ENCODE peak calls at places on chromosome 12, in ten cellular contexts. A is HFFc6, U is progenitor cell of endocrine pancreas, S is upper lobe of right lung, F is PC-3, Y is IMR-90, J is pancreas, R is adrenal gland, I is GM10248, Z is transverse colon. L is an unnamed sample.
A peak's percentile ranks its signal among the peaks of the same experiment; 100 is the strongest.

GRCh38 chr12:107967170-107967569 is 161.9 kb upstream of the WSCD2 start:
- DNase-seq in Z (no peak), A (no peak), J (no peak), I (no peak), U (no peak), Y (no peak), S (no peak), F (peak; percentile 5), R (no peak), L (no peak)

GRCh38 chr12:12872139-12872933 is 19.0 kb upstream of the GPRC5A start:
- DNase-seq in Z (peak; percentile 74), R (no peak), I (no peak), J (no peak), A (peak; percentile 87), S (no peak), F (peak; percentile 96), U (peak; percentile 30), Y (peak; percentile 88), L (peak; percentile 94)

GRCh38 chr12:112116232-112117060 is 7.9 kb upstream of the NAA25 start:
- DNase-seq in R (peak; percentile 72), S (peak; percentile 75), F (no peak), J (peak; percentile 68), A (peak; percentile 46), I (peak; percentile 46), Y (peak; percentile 61), U (peak; percentile 34), Z (peak; percentile 41), L (peak; percentile 65)

GRCh38 chr12:104567832-104568490 is 111.2 kb downstream of the CHST11 start:
- DNase-seq in I (no peak), S (no peak), F (no peak), Z (no peak), A (no peak), U (no peak), J (no peak), R (peak; percentile 26), Y (no peak), L (no peak)

GRCh38 chr12:53586745-53587144 is 39.4 kb downstream of the ATF7 start:
- DNase-seq in I (no peak), R (no peak), Y (peak; percentile 63), J (no peak), S (no peak), Z (no peak), F (no peak), U (no peak), A (no peak), L (no peak)

GRCh38 chr12:108670066-108670631 is 36.5 kb upstream of the SELPLG start:
- DNase-seq in I (no peak), A (no peak), J (no peak), Z (no peak), Y (no peak), S (no peak), U (no peak), R (no peak), F (no peak), L (no peak)

GRCh38 chr12:57583008-57583831 is 7.8 kb upstream of the PIP4K2C start:
- DNase-seq in Y (peak; percentile 81), J (no peak), I (peak; percentile 90), Z (peak; percentile 63), R (peak; percentile 62), F (peak; percentile 84), A (peak; percentile 75), S (no peak), U (peak; percentile 53), L (peak; percentile 83)

GRCh38 chr12:122072031-122072970 is 6.3 kb upstream of the MLXIP start:
- DNase-seq in J (no peak), F (peak; percentile 90), R (peak; percentile 79), Y (peak; percentile 95), Z (no peak), A (peak; percentile 98), S (no peak), U (no peak), I (no peak), L (no peak)

GRCh38 chr12:132429932-132430643 is 59.9 kb upstream of the FBRSL1 start:
- DNase-seq in Z (peak; percentile 86), U (no peak), I (peak; percentile 77), S (no peak), J (peak; percentile 81), R (no peak), Y (no peak), A (no peak), F (peak; percentile 67), L (peak; percentile 69)

GRCh38 chr12:33825986-33826602 is 196.2 kb upstream of the ALG10 start:
- DNase-seq in I (no peak), R (no peak), Y (no peak), Z (no peak), U (no peak), F (no peak), S (no peak), J (no peak), A (no peak), L (no peak)

GRCh38 chr12:89695100-89695499 is 13.5 kb downstream of the ATP2B1 start:
- DNase-seq in U (no peak), J (no peak), F (no peak), I (no peak), S (no peak), Z (no peak), Y (peak; percentile 77), R (no peak), A (peak; percentile 55), L (no peak)

GRCh38 chr12:88272456-88272855 is 130.3 kb downstream of the TMTC3 start:
- DNase-seq in A (no peak), I (no peak), R (no peak), Z (no peak), J (no peak), F (no peak), S (no peak), Y (no peak), U (no peak), L (no peak)

GRCh38 chr12:17810399-17810798 is 279.6 kb downstream of the RERGL start:
- DNase-seq in U (no peak), Y (no peak), Z (no peak), J (no peak), F (no peak), I (no peak), A (no peak), S (no peak), R (no peak), L (no peak)

GRCh38 chr12:17809206-17809605 is 280.8 kb downstream of the RERGL start:
- DNase-seq in J (no peak), R (no peak), A (no peak), F (no peak), S (no peak), Y (no peak), I (no peak), U (no peak), Z (no peak), L (no peak)
- TF ChIP-seq CTCF in J (no peak), R (no peak), A (peak; percentile 14), F (peak; percentile 33), S (no peak), Y (no peak), I (no peak), U (peak; percentile 26), Z (no peak), L (no peak)

GRCh38 chr12:55797068-55797467 is 20.5 kb downstream of the SARNP start:
- DNase-seq in S (no peak), J (no peak), F (peak; percentile 47), R (no peak), Z (no peak), U (no peak), Y (peak; percentile 56), A (peak; percentile 17), I (no peak), L (no peak)
- TF ChIP-seq CTCF in S (peak; percentile 38), J (peak; percentile 13), F (peak; percentile 68), R (peak; percentile 31), Z (peak; percentile 33), U (peak; percentile 71), Y (peak; percentile 58), A (peak; percentile 71), I (no peak), L (peak; percentile 53)

DNA sequence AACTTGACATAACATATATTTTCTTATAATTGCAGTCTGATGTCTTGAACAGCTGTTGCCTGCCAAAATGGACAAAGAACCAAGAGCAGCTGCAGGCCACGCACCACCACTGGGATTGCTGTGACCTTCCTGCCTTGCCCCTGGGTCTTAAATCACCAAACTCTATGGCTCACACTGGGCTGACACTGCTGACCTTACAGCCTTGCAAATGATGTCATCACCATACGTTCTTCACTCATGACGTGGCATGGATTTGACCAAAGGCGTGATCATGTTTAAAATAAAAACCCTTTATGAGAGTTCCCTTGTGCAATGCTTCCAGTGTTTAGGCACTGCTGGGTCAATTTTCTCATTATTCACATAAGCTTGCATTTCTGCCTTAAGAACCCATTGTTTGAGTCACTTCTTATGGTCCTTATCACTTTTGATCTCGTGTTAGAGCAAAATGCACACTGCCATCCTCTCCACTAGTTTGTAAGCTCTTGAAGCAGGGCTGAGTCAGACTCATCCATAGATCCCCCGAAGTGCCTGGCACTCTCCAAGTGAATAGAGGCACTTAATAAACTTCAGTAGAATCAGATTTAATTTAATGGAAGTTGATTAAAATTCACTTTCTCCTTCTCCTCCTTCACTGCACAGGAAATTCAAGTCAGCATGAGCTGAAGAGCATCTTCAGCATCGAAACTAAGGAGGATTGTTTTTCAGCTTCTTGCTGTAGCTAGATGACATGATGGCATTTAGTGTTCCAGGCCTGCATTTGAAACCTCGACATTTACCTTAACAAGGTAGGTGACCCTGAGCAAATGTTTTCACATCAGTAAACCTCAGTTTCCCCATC is 132.4 kb upstream of the PZP start:
- DNase-seq in F (no peak), U (no peak), J (no peak), A (peak; percentile 63), Z (no peak), R (no peak), S (no peak), Y (peak; percentile 92), I (no peak), L (no peak)
- TF ChIP-seq CTCF in F (no peak), U (no peak), J (no peak), A (peak; percentile 47), Z (no peak), R (no peak), S (no peak), Y (no peak), I (no peak), L (no peak)

GRCh38 chr12:21657336-21658077 is at the start of gene LDHB:
- DNase-seq in A (peak; percentile 84), I (peak; percentile 92), Y (peak; percentile 96), J (peak; percentile 90), F (peak; percentile 90), Z (peak; percentile 95), R (peak; percentile 97), S (peak; percentile 97), U (peak; percentile 94), L (peak; percentile 99)

GRCh38 chr12:21655594-21655993 is 2.0 kb downstream of the LDHB start:
- DNase-seq in R (no peak), F (no peak), S (no peak), J (no peak), I (no peak), Y (no peak), Z (no peak), A (no peak), U (no peak), L (no peak)

GRCh38 chr12:21656931-21657335 is 709 bp downstream of the LDHB start:
- DNase-seq in A (peak; percentile 16), S (peak; percentile 66), J (no peak), U (no peak), R (peak; percentile 61), I (peak; percentile 23), Y (peak; percentile 50), Z (peak; percentile 42), F (peak; percentile 11), L (peak; percentile 57)

GRCh38 chr12:21662122-21662792 is 4.6 kb upstream of the LDHB start:
- DNase-seq in F (no peak), J (no peak), Z (no peak), I (no peak), S (peak; percentile 71), R (no peak), Y (no peak), U (no peak), A (no peak), L (no peak)

GRCh38 chr12:21659383-21659782 is 1.7 kb upstream of the LDHB start:
- DNase-seq in Z (no peak), F (peak; percentile 18), R (no peak), I (no peak), J (no peak), U (no peak), Y (no peak), A (no peak), S (no peak), L (no peak)
- TF ChIP-seq CTCF in Z (no peak), F (peak; percentile 33), R (no peak), I (no peak), J (no peak), U (peak; percentile 51), Y (no peak), A (peak; percentile 41), S (no peak), L (peak; percentile 50)